ENCODE peak calls at places on chromosome 11, in seven cellular contexts. I, L, O, N, V, J and G are unnamed samples.

GRCh38 chr11:17267576-17267975 is 9.0 kb upstream of the NUCB2 start:
- DNase-seq in N (peak), O (no peak), J (peak), L (no peak), I (no peak), V (no peak), G (no peak)

GRCh38 chr11:65433657-65434056 is 11.1 kb downstream of the NEAT1 start:
- DNase-seq in N (no peak), L (peak), V (no peak), O (no peak), I (no peak), J (peak), G (no peak)

GRCh38 chr11:117908959-117909610 is 20.1 kb downstream of the TMPRSS13 start:
- DNase-seq in I (no peak), V (no peak), N (no peak), J (no peak), O (no peak), L (no peak), G (no peak)

GRCh38 chr11:44258190-44258489 is 51.8 kb downstream of the ALX4 start:
- DNase-seq in L (no peak), N (no peak), O (no peak), I (no peak), J (no peak), V (no peak), G (no peak)

GRCh38 chr11:119905162-119905561 is 176.2 kb upstream of the NECTIN1 start:
- DNase-seq in I (no peak), N (no peak), O (no peak), V (no peak), J (no peak), L (no peak), G (peak)

GRCh38 chr11:44047931-44048431 is at the start of gene ACCSL:
- DNase-seq in N (no peak), I (no peak), V (no peak), J (no peak), L (no peak), O (no peak), G (no peak)

GRCh38 chr11:122746050-122746478 is 90.5 kb downstream of the UBASH3B start:
- DNase-seq in N (peak), V (no peak), J (no peak), O (no peak), I (no peak), L (no peak), G (no peak)

GRCh38 chr11:34773211-34773610 is 143.0 kb downstream of the APIP start:
- DNase-seq in V (no peak), L (no peak), J (no peak), I (no peak), N (no peak), O (no peak), G (no peak)

GRCh38 chr11:2461253-2462091 is 16.7 kb downstream of the KCNQ1 start:
- DNase-seq in J (no peak), O (no peak), L (no peak), I (peak), V (no peak), N (no peak), G (no peak)

GRCh38 chr11:66476841-66477251 is 3.4 kb upstream of the DPP3 start:
- DNase-seq in O (no peak), J (peak), I (no peak), N (no peak), L (no peak), V (no peak), G (no peak)

GRCh38 chr11:36101466-36101865 is 157.6 kb downstream of the LDLRAD3 start:
- DNase-seq in O (no peak), N (no peak), J (no peak), V (no peak), L (no peak), I (no peak), G (no peak)

GRCh38 chr11:112465433-112466024 is 204.9 kb upstream of the PLET1 start:
- DNase-seq in J (no peak), V (no peak), O (no peak), L (no peak), I (no peak), N (no peak), G (no peak)

GRCh38 chr11:46520971-46521745 is 72.7 kb downstream of the AMBRA1 start:
- DNase-seq in O (no peak), V (no peak), L (no peak), N (no peak), I (no peak), J (no peak), G (no peak)

GRCh38 chr11:130740819-130741218 is 175.5 kb downstream of the SNX19 start:
- DNase-seq in O (no peak), N (no peak), I (no peak), J (no peak), V (no peak), L (no peak), G (no peak)

GRCh38 chr11:69486773-69487266 is 5.4 kb downstream of the LINC01488 start:
- DNase-seq in I (no peak), O (no peak), J (no peak), N (no peak), V (no peak), L (peak), G (peak)

GRCh38 chr11:107770546-107770945 is 58.7 kb upstream of the SLN start:
- DNase-seq in J (no peak), V (no peak), I (no peak), N (peak), L (no peak), O (no peak), G (no peak)

GRCh38 chr11:90134420-90135003 is at the start of gene NAALAD2:
- DNase-seq in I (peak), V (peak), O (no peak), J (peak), N (peak), L (peak), G (peak)

GRCh38 chr11:75561426-75562047 is 516 bp upstream of the SERPINH1 start:
- DNase-seq in N (no peak), V (no peak), O (no peak), L (no peak), I (no peak), J (no peak), G (no peak)

GRCh38 chr11:134144744-134145143 is 75.9 kb downstream of the JAM3 start:
- DNase-seq in N (no peak), I (no peak), L (no peak), V (no peak), O (no peak), J (no peak), G (no peak)

GRCh38 chr11:113984781-113985180 is 9.9 kb downstream of the HTR3A start:
- DNase-seq in J (no peak), I (no peak), V (no peak), N (no peak), L (no peak), O (no peak), G (no peak)

GRCh38 chr11:14380947-14381555 is 22.1 kb upstream of the RRAS2 start:
- DNase-seq in I (peak), J (peak), N (peak), O (no peak), L (peak), V (peak), G (peak)

GRCh38 chr11:133966924-133967598 is 10.3 kb upstream of the IGSF9B start:
- DNase-seq in O (no peak), N (no peak), V (peak), I (peak), L (no peak), J (peak), G (peak)

GRCh38 chr11:71139516-71140205 is 112.7 kb downstream of the SHANK2 start:
- DNase-seq in O (no peak), N (no peak), L (no peak), J (no peak), I (peak), V (no peak), G (peak)

GRCh38 chr11:127492025-127492424 is 491.5 kb upstream of the KIRREL3 start:
- DNase-seq in J (no peak), O (no peak), V (no peak), N (no peak), I (no peak), L (no peak), G (no peak)

GRCh38 chr11:3747704-3748103 is 49.6 kb downstream of the NUP98 start:
- DNase-seq in L (no peak), N (no peak), O (peak), V (no peak), J (peak), I (no peak), G (no peak)

GRCh38 chr11:66909181-66909580 is 49.0 kb downstream of the PC start:
- DNase-seq in O (no peak), V (no peak), L (no peak), N (no peak), J (no peak), I (no peak), G (no peak)

GRCh38 chr11:128713595-128713994 is 19.7 kb downstream of the FLI1 start:
- DNase-seq in V (no peak), O (no peak), J (no peak), N (peak), L (no peak), I (no peak), G (no peak)

GRCh38 chr11:120794748-120795147 is 229.2 kb upstream of the TBCEL start:
- DNase-seq in L (no peak), O (no peak), J (no peak), V (no peak), N (no peak), I (no peak), G (no peak)

GRCh38 chr11:65489061-65489705 is 9.7 kb upstream of the MALAT1 start:
- DNase-seq in O (no peak), V (no peak), I (peak), N (no peak), J (peak), L (no peak), G (no peak)

GRCh38 chr11:2300936-2301630 is 635 bp downstream of the C11orf21 start:
- DNase-seq in N (no peak), L (no peak), J (no peak), V (no peak), O (no peak), I (no peak), G (peak)

GRCh38 chr11:20599424-20600346 is at the start of gene SLC6A5:
- DNase-seq in V (peak), N (peak), O (no peak), J (peak), L (no peak), I (peak), G (no peak)

GRCh38 chr11:72840780-72841179 is 26.6 kb downstream of the ATG16L2 start:
- DNase-seq in V (no peak), N (no peak), O (peak), J (peak), I (no peak), L (no peak), G (no peak)

GRCh38 chr11:17516551-17517150 is 27.6 kb downstream of the USH1C start:
- DNase-seq in L (no peak), O (no peak), V (no peak), I (no peak), N (no peak), J (no peak), G (no peak)

GRCh38 chr11:122703541-122704272 is 48.2 kb downstream of the UBASH3B start:
- DNase-seq in I (no peak), J (no peak), N (no peak), O (no peak), L (no peak), V (no peak), G (no peak)

DNA sequence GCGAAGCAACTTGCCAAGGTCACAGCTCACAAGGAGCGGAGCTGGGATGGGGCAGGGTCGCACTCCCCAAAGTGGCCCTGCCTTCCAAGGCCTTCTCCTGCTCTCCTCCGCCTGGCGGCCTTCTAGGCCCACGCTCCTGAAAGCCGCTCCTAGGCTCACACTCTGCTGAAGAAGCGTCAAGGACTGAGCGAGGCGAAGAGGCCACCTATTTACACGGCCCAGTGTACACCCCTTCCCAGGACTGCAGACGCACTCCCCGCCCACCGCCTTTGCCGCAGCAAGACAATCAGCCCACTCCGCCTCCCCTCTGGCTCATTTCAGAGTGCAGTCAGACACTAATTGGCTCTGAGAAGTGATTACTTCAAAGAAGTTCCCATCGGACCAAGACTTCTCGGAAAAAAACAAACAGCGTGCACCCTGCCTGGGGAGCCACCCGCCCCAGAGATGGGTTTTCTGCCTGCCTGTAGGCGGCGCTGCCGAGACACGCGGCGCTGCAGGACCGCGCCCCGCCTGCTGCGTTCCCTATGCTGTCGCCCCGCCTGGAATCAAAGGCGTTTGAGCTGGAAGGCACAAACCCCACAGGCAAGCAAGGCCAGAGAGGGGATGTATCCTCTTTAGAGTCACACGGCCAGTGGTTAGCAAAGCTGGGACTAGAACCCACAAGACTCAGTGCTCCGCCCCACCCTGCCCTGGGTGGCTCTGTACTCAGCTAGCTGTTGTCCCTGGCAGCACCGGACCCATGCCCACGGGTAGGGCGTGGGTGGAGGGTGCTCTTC is 414.8 kb downstream of the BUD13 start:
- DNase-seq in V (peak), N (peak), L (no peak), I (no peak), O (no peak), J (peak), G (no peak)
- TF ChIP-seq CTCF in V (peak), N (peak), L (no peak), I (peak), O (peak), J (no peak), G (no peak)

DNA sequence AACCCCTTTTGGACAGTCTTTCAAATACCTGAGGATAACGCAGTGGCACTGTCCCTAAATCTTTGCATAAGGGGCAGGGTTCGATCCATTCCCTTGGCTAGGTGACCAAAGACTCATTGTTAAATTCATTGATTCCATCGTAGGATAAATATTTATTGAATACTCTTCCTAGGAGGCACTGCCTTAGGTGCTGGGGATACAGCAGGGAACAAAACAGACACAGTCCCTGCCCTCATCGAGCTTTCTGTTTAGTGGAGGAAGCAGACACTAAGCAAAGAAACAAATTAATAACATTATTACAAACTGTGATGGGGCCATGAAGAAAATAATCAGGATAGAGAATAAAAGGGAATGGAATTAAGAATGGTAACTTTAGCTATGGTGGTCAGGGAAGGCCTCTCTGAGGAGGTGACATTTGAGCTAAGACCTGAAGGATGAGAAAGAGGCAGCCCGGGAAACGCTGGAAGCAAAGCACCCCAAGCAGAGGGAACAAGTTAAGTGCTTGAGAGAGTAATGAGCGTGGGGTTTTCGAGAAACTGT is 689 bp downstream of the B3GAT3 start:
- DNase-seq in N (no peak), J (no peak), O (no peak), V (no peak), L (no peak), I (no peak), G (no peak)
- TF ChIP-seq CTCF in N (no peak), J (no peak), O (no peak), V (no peak), L (no peak), I (no peak), G (no peak)

GRCh38 chr11:84130646-84131427 is 844.7 kb upstream of the CCDC90B start:
- DNase-seq in J (no peak), V (no peak), L (no peak), O (no peak), N (no peak), I (no peak), G (no peak)

GRCh38 chr11:84129961-84130576 is 843.9 kb upstream of the CCDC90B start:
- DNase-seq in L (no peak), O (no peak), I (no peak), N (no peak), J (no peak), V (no peak), G (no peak)
- TF ChIP-seq CTCF in L (no peak), O (no peak), I (no peak), N (no peak), J (no peak), V (no peak), G (no peak)

DNA sequence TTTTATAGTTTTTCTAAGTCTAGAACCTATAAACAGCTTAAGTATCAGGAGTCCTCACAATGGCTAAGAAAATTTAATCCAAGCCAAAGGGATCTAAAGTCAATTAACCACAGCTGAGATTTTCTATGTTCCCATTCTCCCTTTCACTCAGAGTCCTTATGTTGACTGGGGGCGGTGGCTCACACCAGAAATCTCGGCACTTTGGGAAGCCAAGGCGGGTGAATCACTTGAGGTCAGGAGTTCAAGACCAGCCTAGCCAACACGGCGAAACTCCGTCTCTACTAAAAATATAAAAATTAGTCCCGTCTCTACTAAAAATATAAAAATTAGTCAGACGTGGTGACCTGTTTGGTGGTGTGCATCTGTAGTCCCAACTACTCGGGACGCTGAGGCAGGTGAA is 6.9 kb downstream of the RDX start:
- DNase-seq in V (no peak), I (no peak), N (no peak), L (no peak), J (no peak), O (no peak), G (no peak)
- TF ChIP-seq CTCF in V (no peak), I (no peak), N (no peak), L (no peak), J (no peak), O (no peak), G (no peak)

DNA sequence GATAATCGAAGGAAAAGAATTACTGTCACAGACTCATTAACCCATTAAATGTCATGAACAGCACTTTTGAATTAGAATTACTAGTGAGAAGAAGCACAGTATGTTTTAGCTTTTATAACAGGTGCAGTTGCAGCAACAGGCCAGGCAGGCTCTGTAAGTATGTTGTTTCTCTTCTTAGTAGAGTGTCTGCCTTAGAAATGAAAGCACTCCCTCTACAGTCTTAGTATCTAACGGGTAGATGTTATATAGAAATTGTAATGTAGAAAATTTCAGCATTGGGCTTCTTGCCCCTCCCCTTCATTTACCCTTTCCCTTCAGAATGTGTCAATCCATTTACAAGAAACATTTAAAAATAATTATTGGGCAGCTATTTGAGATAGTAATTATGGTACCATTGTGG is 87.4 kb downstream of the HIPK3 start:
- DNase-seq in N (peak), L (no peak), V (no peak), I (no peak), O (no peak), J (peak), G (no peak)
- TF ChIP-seq CTCF in N (no peak), L (no peak), V (no peak), I (peak), O (peak), J (no peak), G (no peak)

DNA sequence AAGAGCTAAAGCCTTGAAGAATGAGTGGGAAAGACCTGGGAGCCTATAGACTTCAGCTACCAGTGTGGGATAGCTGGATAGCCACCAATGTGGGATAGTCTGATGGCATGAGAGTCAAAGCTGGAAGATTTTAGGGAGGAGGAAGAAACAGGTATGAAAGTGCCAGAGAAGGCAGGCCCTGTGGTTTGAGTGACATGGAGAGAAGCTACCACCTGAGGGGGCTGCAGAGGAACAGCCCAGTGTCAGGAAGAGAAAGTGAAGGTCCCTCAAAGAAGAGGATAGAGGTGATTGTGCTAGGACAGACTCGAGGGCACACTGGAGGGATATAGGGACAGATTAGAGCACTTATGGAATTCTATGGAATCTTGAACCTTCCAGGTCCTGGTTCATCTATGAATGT is 23.1 kb upstream of the PAX6 start:
- DNase-seq in L (no peak), O (no peak), N (no peak), J (no peak), I (no peak), V (no peak), G (no peak)
- TF ChIP-seq CTCF in L (no peak), O (no peak), N (peak), J (no peak), I (no peak), V (no peak), G (no peak)

GRCh38 chr11:76564400-76564799 is 106.1 kb downstream of the LRRC32 start:
- DNase-seq in I (no peak), J (no peak), V (no peak), O (no peak), N (no peak), L (no peak), G (no peak)
- TF ChIP-seq CTCF in I (peak), J (no peak), V (no peak), O (no peak), N (no peak), L (no peak), G (no peak)